ENCODE peak calls at places on chromosome 9, in ten cellular contexts. T is esophagus squamous epithelium, N is suprapubic skin, J is A549, I is ovary, U is IMR-90, O is vagina, V is endothelial cell of umbilical vein, E is prostate gland, X is spleen. B is an unnamed sample. For H3K4me1, the result is how much of the 10 kb centered on the place peaks cover.

GRCh38 chr9:134054891-134055811 is 12.7 kb downstream of the BRD3 start:
- DNase-seq in T (no peak), N (peak), J (no peak), I (peak), U (no peak), O (no peak), V (no peak), E (no peak), X (peak), B (no peak)

GRCh38 chr9:35967042-35967441 is 9.1 kb upstream of the OR2S2 start:
- DNase-seq in T (no peak), N (no peak), J (no peak), I (no peak), U (no peak), O (no peak), V (no peak), E (no peak), X (no peak), B (no peak)

GRCh38 chr9:101027733-101028345 is 688 bp upstream of the PLPPR1 start:
- DNase-seq in T (no peak), N (no peak), J (no peak), I (no peak), U (no peak), O (no peak), V (no peak), E (no peak), X (no peak), B (no peak)

GRCh38 chr9:706606-707451 is 134.7 kb upstream of the DMRT1 start:
- DNase-seq in T (no peak), N (peak), J (no peak), I (peak), U (peak), O (no peak), V (peak), E (peak), X (peak), B (peak)

GRCh38 chr9:93898026-93898425 is 57.1 kb downstream of the BARX1 start:
- DNase-seq in T (no peak), N (no peak), J (no peak), I (no peak), U (no peak), O (no peak), V (no peak), E (no peak), X (peak), B (no peak)

GRCh38 chr9:131728961-131729360 is 10.9 kb downstream of the RAPGEF1 start:
- DNase-seq in T (no peak), N (no peak), J (no peak), I (no peak), U (no peak), O (no peak), V (peak), E (no peak), X (peak), B (no peak)

GRCh38 chr9:81082251-81082650 is 607.1 kb downstream of the TLE1 start:
- DNase-seq in T (no peak), N (no peak), J (no peak), I (no peak), U (peak), O (no peak), V (no peak), E (no peak), X (no peak), B (no peak)

GRCh38 chr9:88007291-88007650 is 32.9 kb upstream of the CDK20 start:
- DNase-seq in T (no peak), N (no peak), J (no peak), I (no peak), U (no peak), O (no peak), V (no peak), E (no peak), X (no peak), B (no peak)

GRCh38 chr9:2771661-2772060 is 54.4 kb downstream of the KCNV2 start:
- DNase-seq in T (no peak), N (no peak), J (no peak), I (no peak), U (peak), O (no peak), V (no peak), E (no peak), X (no peak), B (no peak)

GRCh38 chr9:97487107-97487506 is 14.4 kb upstream of the TMOD1 start:
- DNase-seq in T (no peak), N (no peak), J (no peak), I (no peak), U (peak), O (no peak), V (no peak), E (no peak), X (no peak), B (no peak)

GRCh38 chr9:77707696-77708095 is 59.6 kb upstream of the GNA14 start:
- DNase-seq in T (no peak), N (peak), J (peak), I (peak), U (peak), O (no peak), V (peak), E (no peak), X (no peak), B (no peak)

GRCh38 chr9:107489144-107489673 is 360 bp downstream of the KLF4 start:
- DNase-seq in T (no peak), N (no peak), J (no peak), I (no peak), U (no peak), O (no peak), V (peak), E (no peak), X (peak), B (no peak)

GRCh38 chr9:104984121-104984520 is 56.2 kb upstream of the ABCA1 start:
- DNase-seq in T (no peak), N (no peak), J (no peak), I (no peak), U (no peak), O (no peak), V (no peak), E (no peak), X (no peak), B (no peak)

GRCh38 chr9:94108584-94108983 is 24.3 kb downstream of the PTPDC1 start:
- DNase-seq in T (no peak), N (no peak), J (no peak), I (no peak), U (peak), O (no peak), V (no peak), E (no peak), X (no peak), B (no peak)

GRCh38 chr9:91680129-91680528 is 256.5 kb upstream of the NFIL3 start:
- DNase-seq in T (no peak), N (no peak), J (no peak), I (no peak), U (peak), O (no peak), V (no peak), E (no peak), X (no peak), B (no peak)

GRCh38 chr9:134738869-134739659 is 97.5 kb downstream of the COL5A1 start:
- DNase-seq in T (no peak), N (peak), J (peak), I (peak), U (peak), O (no peak), V (peak), E (peak), X (no peak), B (peak)

GRCh38 chr9:94057918-94058317 is 26.3 kb upstream of the PTPDC1 start:
- DNase-seq in T (no peak), N (no peak), J (no peak), I (no peak), U (no peak), O (no peak), V (no peak), E (no peak), X (no peak), B (no peak)

GRCh38 chr9:132250324-132251262 is 88.7 kb downstream of the NTNG2 start:
- DNase-seq in T (no peak), N (peak), J (no peak), I (no peak), U (no peak), O (no peak), V (no peak), E (no peak), X (no peak), B (peak)

GRCh38 chr9:32631991-32632390 is 3.5 kb downstream of the TAF1L start:
- DNase-seq in T (no peak), N (no peak), J (no peak), I (no peak), U (no peak), O (no peak), V (no peak), E (no peak), X (no peak), B (no peak)

GRCh38 chr9:105007143-105007542 is 79.2 kb upstream of the ABCA1 start:
- DNase-seq in T (no peak), N (peak), J (peak), I (no peak), U (peak), O (no peak), V (peak), E (no peak), X (no peak), B (peak)

GRCh38 chr9:89380437-89381307 is 62.4 kb downstream of the SECISBP2 start:
- DNase-seq in T (no peak), N (no peak), J (no peak), I (no peak), U (no peak), O (no peak), V (no peak), E (no peak), X (peak), B (no peak)

GRCh38 chr9:37693265-37693664 is 42.5 kb downstream of the FRMPD1 start:
- DNase-seq in T (no peak), N (no peak), J (no peak), I (no peak), U (peak), O (no peak), V (no peak), E (no peak), X (no peak), B (no peak)

GRCh38 chr9:124452841-124453585 is 2.8 kb downstream of the ADGRD2 start:
- DNase-seq in T (no peak), N (no peak), J (peak), I (no peak), U (no peak), O (no peak), V (no peak), E (no peak), X (peak), B (no peak)

GRCh38 chr9:99752710-99753109 is 69.0 kb upstream of the NR4A3 start:
- DNase-seq in T (no peak), N (no peak), J (no peak), I (no peak), U (peak), O (no peak), V (no peak), E (no peak), X (no peak), B (no peak)

GRCh38 chr9:38130724-38131123 is 61.7 kb upstream of the SHB start:
- DNase-seq in T (no peak), N (no peak), J (no peak), I (no peak), U (no peak), O (no peak), V (no peak), E (no peak), X (no peak), B (no peak)

GRCh38 chr9:93591706-93592388 is 15.5 kb downstream of the PHF2 start:
- DNase-seq in T (no peak), N (no peak), J (no peak), I (no peak), U (no peak), O (peak), V (no peak), E (no peak), X (no peak), B (no peak)

GRCh38 chr9:96447406-96447805 is 2.6 kb upstream of the HABP4 start:
- DNase-seq in T (no peak), N (no peak), J (no peak), I (no peak), U (no peak), O (no peak), V (no peak), E (no peak), X (no peak), B (no peak)

GRCh38 chr9:77952641-77953341 is 78.8 kb downstream of the GNAQ start:
- DNase-seq in T (no peak), N (no peak), J (no peak), I (no peak), U (peak), O (no peak), V (peak), E (no peak), X (no peak), B (no peak)

GRCh38 chr9:86303316-86303975 is 21.1 kb upstream of the ISCA1 start:
- DNase-seq in T (no peak), N (no peak), J (no peak), I (no peak), U (peak), O (no peak), V (peak), E (no peak), X (no peak), B (no peak)

GRCh38 chr9:76321185-76321828 is 72.9 kb downstream of the RFK start:
- DNase-seq in T (no peak), N (no peak), J (peak), I (no peak), U (peak), O (no peak), V (peak), E (no peak), X (no peak), B (no peak)

GRCh38 chr9:37424686-37425297 is 2.3 kb downstream of the GRHPR start:
- DNase-seq in T (no peak), N (no peak), J (no peak), I (no peak), U (no peak), O (no peak), V (no peak), E (no peak), X (no peak), B (no peak)

GRCh38 chr9:70120834-70121510 is 77.3 kb downstream of the MAMDC2 start:
- DNase-seq in T (no peak), N (peak), J (no peak), I (peak), U (peak), O (no peak), V (peak), E (no peak), X (no peak), B (no peak)

GRCh38 chr9:6024035-6024554 is 8.7 kb upstream of the RANBP6 start:
- DNase-seq in T (no peak), N (no peak), J (peak), I (no peak), U (no peak), O (no peak), V (peak), E (no peak), X (no peak), B (no peak)

GRCh38 chr9:91948423-91949292 is 1.4 kb downstream of the ROR2 start:
- DNase-seq in T (no peak), N (peak), J (peak), I (peak), U (peak), O (peak), V (no peak), E (peak), X (no peak), B (peak)

GRCh38 chr9:116007824-116008223 is 145.8 kb upstream of the PAPPA start:
- DNase-seq in T (no peak), N (no peak), J (no peak), I (no peak), U (no peak), O (no peak), V (no peak), E (no peak), X (no peak), B (no peak)

GRCh38 chr9:18905883-18906649 is 126.9 kb downstream of the SAXO1 start:
- DNase-seq in T (no peak), N (no peak), J (no peak), I (no peak), U (peak), O (no peak), V (no peak), E (no peak), X (no peak), B (no peak)

GRCh38 chr9:76677481-76678055 is 86.7 kb upstream of the PCA3 start:
- DNase-seq in T (no peak), N (peak), J (no peak), I (no peak), U (no peak), O (no peak), V (peak), E (no peak), X (no peak), B (no peak)

GRCh38 chr9:87878930-87879603 is 3.6 kb upstream of the SPATA31E1 start:
- DNase-seq in T (no peak), N (no peak), J (peak), I (no peak), U (peak), O (no peak), V (peak), E (no peak), X (no peak), B (no peak)

GRCh38 chr9:108622467-108622866 is 233.3 kb downstream of the ACTL7B start:
- DNase-seq in T (no peak), N (no peak), J (no peak), I (no peak), U (peak), O (no peak), V (no peak), E (no peak), X (no peak), B (no peak)

GRCh38 chr9:37174247-37174646 is 53.9 kb downstream of the ZCCHC7 start:
- DNase-seq in T (no peak), N (no peak), J (no peak), I (no peak), U (peak), O (no peak), V (peak), E (no peak), X (no peak), B (no peak)

GRCh38 chr9:125745682-125746016 is 1.5 kb upstream of the PBX3 start:
- DNase-seq in T (no peak), N (no peak), J (no peak), I (no peak), U (no peak), O (no peak), V (no peak), E (no peak), X (no peak), B (no peak)

GRCh38 chr9:125746774-125747052 is 460 bp upstream of the PBX3 start:
- DNase-seq in T (no peak), N (no peak), J (no peak), I (no peak), U (no peak), O (no peak), V (no peak), E (no peak), X (no peak), B (no peak)

GRCh38 chr9:125747053-125747764 is at the start of gene PBX3:
- DNase-seq in T (no peak), N (peak), J (peak), I (peak), U (no peak), O (no peak), V (peak), E (peak), X (peak), B (no peak)

GRCh38 chr9:125744616-125745387 is 2.4 kb upstream of the PBX3 start:
- DNase-seq in T (no peak), N (no peak), J (no peak), I (no peak), U (peak), O (no peak), V (no peak), E (no peak), X (no peak), B (no peak)

GRCh38 chr9:125746017-125746773 is 978 bp upstream of the PBX3 start:
- DNase-seq in T (peak), N (peak), J (peak), I (peak), U (peak), O (peak), V (peak), E (peak), X (peak), B (peak)
- TF ChIP-seq POLR2A in T (peak), N (no peak), J (peak), I (peak), U (no peak), O (no peak), V (peak), E (peak), X (peak), B (no peak)

DNA sequence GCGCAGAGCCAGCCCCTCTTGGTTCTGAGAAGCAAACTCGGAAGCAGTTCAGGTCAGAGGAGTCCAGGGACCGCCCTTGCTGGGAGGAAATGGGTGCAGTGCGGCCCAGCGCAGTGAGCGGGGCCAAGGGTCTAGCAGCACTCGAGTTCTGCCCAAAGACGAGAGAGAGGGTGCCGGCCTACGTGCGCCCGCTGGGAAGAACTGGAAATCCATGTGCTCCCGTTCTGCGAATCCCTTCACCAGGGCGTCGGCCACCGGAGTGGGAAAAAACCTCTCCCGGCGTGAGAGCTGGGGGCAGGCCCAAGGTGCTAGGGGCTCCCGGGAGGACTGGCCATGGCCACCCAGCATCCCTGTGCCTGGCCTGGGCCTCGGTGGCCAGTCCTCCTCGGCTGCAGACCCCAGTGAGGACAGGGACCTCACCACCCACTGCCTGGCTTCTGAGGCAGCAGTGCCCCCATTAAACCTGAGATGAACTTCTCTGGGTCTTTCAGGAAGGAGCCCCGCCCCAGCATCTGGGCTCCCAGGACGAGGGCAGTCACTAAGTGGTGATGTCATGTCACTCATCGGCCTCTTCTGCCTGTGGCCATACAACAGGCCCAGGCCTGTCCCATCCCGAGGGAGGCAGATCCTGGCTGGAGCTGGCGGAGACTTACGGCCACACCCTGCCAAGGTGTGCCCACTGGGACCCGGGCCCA is 10.6 kb downstream of the TMEM250 start:
- DNase-seq in T (no peak), N (no peak), J (no peak), I (no peak), U (no peak), O (no peak), V (no peak), E (peak), X (peak), B (no peak)
- H3K4me3 ChIP-seq in T (no peak), N (no peak), J (no peak), I (no peak), U (no peak), O (no peak), V (no peak), E (no peak), X (no peak), B (no peak)

GRCh38 chr9:128066713-128067621 is at the start of gene NAIF1:
- DNase-seq in T (peak), N (peak), J (peak), I (peak), U (peak), O (peak), V (peak), E (peak), X (peak), B (peak)

GRCh38 chr9:128067622-128067897 is 440 bp upstream of the NAIF1 start:
- DNase-seq in T (no peak), N (no peak), J (no peak), I (no peak), U (no peak), O (no peak), V (no peak), E (no peak), X (no peak), B (no peak)

GRCh38 chr9:128068656-128069221 is 707 bp downstream of the SLC25A25 start:
- DNase-seq in T (no peak), N (no peak), J (no peak), I (peak), U (no peak), O (no peak), V (peak), E (no peak), X (peak), B (no peak)

GRCh38 chr9:128065907-128066712 is 1.0 kb downstream of the NAIF1 start:
- DNase-seq in T (no peak), N (no peak), J (no peak), I (peak), U (no peak), O (no peak), V (no peak), E (no peak), X (no peak), B (no peak)

GRCh38 chr9:128067898-128068655 is at the start of gene SLC25A25:
- DNase-seq in T (peak), N (peak), J (peak), I (peak), U (peak), O (peak), V (peak), E (peak), X (peak), B (peak)
- H3K4me1 ChIP-seq in T (under half), N (half or more), J (under half), I (under half), U (under half), O (half or more), V (under half), E (under half), X (half or more), B (under half)

GRCh38 chr9:14314929-14315753 is 1.2 kb upstream of the NFIB start:
- DNase-seq in T (no peak), N (peak), J (peak), I (peak), U (peak), O (no peak), V (peak), E (peak), X (peak), B (peak)
- TF ChIP-seq POLR2A in T (peak), N (peak), J (peak), I (peak), U (no peak), O (no peak), V (no peak), E (peak), X (no peak), B (no peak)

DNA sequence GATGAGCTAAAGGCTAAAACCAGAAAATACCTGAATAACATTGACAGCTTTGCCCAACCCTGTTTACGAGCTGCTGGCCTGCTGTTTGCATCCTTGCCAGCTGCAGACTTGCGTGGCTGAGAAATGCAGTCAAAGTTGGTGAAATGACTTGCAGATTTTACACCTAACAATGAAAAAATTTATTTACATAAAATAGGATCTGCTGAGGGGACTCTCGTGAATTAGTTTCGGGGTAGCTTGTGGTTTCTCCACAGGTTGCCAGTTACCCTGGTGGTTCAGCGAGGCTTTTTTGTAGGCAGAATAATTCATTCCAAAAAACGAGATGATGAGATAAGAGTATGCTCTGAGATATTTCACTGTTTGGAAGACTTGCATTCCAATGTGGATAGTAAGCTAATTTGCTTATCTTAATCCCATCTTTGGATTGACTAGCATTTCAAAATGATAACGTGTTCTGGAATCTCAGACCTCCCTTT is 65.7 kb upstream of the FANCC start:
- DNase-seq in T (no peak), N (no peak), J (peak), I (no peak), U (peak), O (no peak), V (no peak), E (no peak), X (no peak), B (no peak)
- H3K4me3 ChIP-seq in T (no peak), N (no peak), J (no peak), I (no peak), U (no peak), O (no peak), V (no peak), E (no peak), X (no peak), B (no peak)

B was measured in breast epithelium.